ENCODE peak calls at places on chromosomes 1 and 21, in nine cellular contexts. M is stimulated activated CD8-positive, alpha-beta memory T cell treated with anti-CD3 and anti-CD28 coated beads, Interleukin-7, amount 100 ng/mL, for 24 hours; D is AG10803; J is sigmoid colon; K is stimulated activated CD4-positive, alpha-beta T cell treated with anti-CD3 and anti-CD28 coated beads, Interleukin-1b, Interleukin-23, amount 100 ng/mL, for 1 hour; V is NCI-H2029; Q is heart left ventricle; S is HL-60; X is AG08395. W is an unnamed sample.

GRCh38 chr1:66182551-66183178 is 351.3 kb upstream of the SGIP1 start:
- DNase-seq in M (no peak), D (peak), J (peak), K (no peak), V (peak), Q (no peak), S (no peak), X (peak), W (no peak)

GRCh38 chr1:114345930-114346479 is 165.0 kb downstream of the TRIM33 start:
- DNase-seq in M (no peak), D (no peak), J (peak), K (no peak), V (no peak), Q (peak), S (no peak), X (peak), W (no peak)

GRCh38 chr1:55286851-55287602 is 71.9 kb upstream of the USP24 start:
- DNase-seq in M (no peak), D (no peak), J (no peak), K (no peak), V (no peak), Q (no peak), S (no peak), X (no peak), W (no peak)

GRCh38 chr1:14723401-14723800 is 124.9 kb downstream of the KAZN start:
- DNase-seq in M (no peak), D (no peak), J (no peak), K (no peak), V (no peak), Q (no peak), S (no peak), X (no peak), W (no peak)

GRCh38 chr1:33943978-33944377 is 80.1 kb downstream of the HMGB4 start:
- DNase-seq in M (no peak), D (peak), J (peak), K (no peak), V (no peak), Q (no peak), S (no peak), X (peak), W (no peak)

GRCh38 chr1:156912310-156912709 is 8.1 kb upstream of the LRRC71 start:
- DNase-seq in M (no peak), D (no peak), J (no peak), K (no peak), V (no peak), Q (no peak), S (no peak), X (no peak), W (no peak)

GRCh38 chr21:21688877-21689276 is 690.7 kb downstream of the NCAM2 start:
- DNase-seq in M (no peak), D (peak), J (no peak), K (no peak), V (no peak), Q (peak), S (no peak), X (peak), W (no peak)

GRCh38 chr21:46048926-46049889 is 48.7 kb upstream of the COL6A2 start:
- DNase-seq in M (no peak), D (peak), J (peak), K (no peak), V (no peak), Q (peak), S (no peak), X (peak), W (peak)

GRCh38 chr1:202901555-202901954 is 12.6 kb upstream of the RABIF start:
- DNase-seq in M (no peak), D (no peak), J (no peak), K (no peak), V (no peak), Q (no peak), S (no peak), X (no peak), W (no peak)

GRCh38 chr1:121418369-121419049 is 233.7 kb downstream of the SRGAP2C start:
- DNase-seq in M (no peak), D (no peak), J (no peak), K (no peak), V (no peak), Q (no peak), S (no peak), X (no peak), W (no peak)

GRCh38 chr1:205124726-205125125 is 2.9 kb upstream of the RBBP5 start:
- DNase-seq in M (no peak), D (no peak), J (no peak), K (no peak), V (no peak), Q (no peak), S (peak), X (no peak), W (no peak)

GRCh38 chr1:230426246-230427101 is at the start of gene PGBD5:
- DNase-seq in M (peak), D (peak), J (peak), K (no peak), V (peak), Q (peak), S (peak), X (peak), W (no peak)

GRCh38 chr1:186605762-186606350 is 74.4 kb downstream of the PTGS2 start:
- DNase-seq in M (no peak), D (peak), J (peak), K (no peak), V (no peak), Q (no peak), S (peak), X (peak), W (no peak)

GRCh38 chr1:93694833-93695232 is 13.2 kb upstream of the BCAR3 start:
- DNase-seq in M (no peak), D (peak), J (no peak), K (no peak), V (no peak), Q (no peak), S (no peak), X (no peak), W (no peak)

GRCh38 chr1:234987415-234988159 is 141.1 kb downstream of the TOMM20 start:
- DNase-seq in M (no peak), D (peak), J (peak), K (no peak), V (no peak), Q (no peak), S (no peak), X (peak), W (no peak)

GRCh38 chr1:116667577-116668105 is at the start of gene IGSF3:
- DNase-seq in M (peak), D (no peak), J (peak), K (no peak), V (peak), Q (peak), S (peak), X (peak), W (peak)

GRCh38 chr1:229029644-229030235 is 241.2 kb upstream of the RAB4A start:
- DNase-seq in M (no peak), D (peak), J (no peak), K (no peak), V (no peak), Q (no peak), S (no peak), X (peak), W (no peak)

GRCh38 chr1:165897326-165898303 is 70.2 kb downstream of the UCK2 start:
- DNase-seq in M (no peak), D (peak), J (no peak), K (no peak), V (no peak), Q (no peak), S (no peak), X (peak), W (no peak)

GRCh38 chr21:43916691-43917514 is 51.9 kb downstream of the AGPAT3 start:
- DNase-seq in M (peak), D (no peak), J (peak), K (peak), V (no peak), Q (peak), S (no peak), X (no peak), W (no peak)

GRCh38 chr1:36934061-36934460 is 100.3 kb downstream of the GRIK3 start:
- DNase-seq in M (no peak), D (no peak), J (no peak), K (no peak), V (peak), Q (no peak), S (no peak), X (no peak), W (no peak)

GRCh38 chr1:67126111-67126746 is 8.5 kb downstream of the C1orf141 start:
- DNase-seq in M (no peak), D (no peak), J (no peak), K (no peak), V (no peak), Q (no peak), S (no peak), X (peak), W (no peak)

GRCh38 chr21:43793243-43793642 is 3.9 kb downstream of the RRP1 start:
- DNase-seq in M (no peak), D (no peak), J (no peak), K (no peak), V (no peak), Q (no peak), S (no peak), X (no peak), W (no peak)

GRCh38 chr1:197776348-197777082 is 1.2 kb upstream of the DENND1B start:
- DNase-seq in M (no peak), D (peak), J (no peak), K (no peak), V (no peak), Q (no peak), S (peak), X (peak), W (no peak)

GRCh38 chr1:80633947-80634710 is 1166.6 kb upstream of the ADGRL2 start:
- DNase-seq in M (no peak), D (no peak), J (no peak), K (no peak), V (no peak), Q (no peak), S (no peak), X (no peak), W (no peak)

GRCh38 chr1:152035406-152036315 is 1.1 kb downstream of the S100A11 start:
- DNase-seq in M (no peak), D (peak), J (no peak), K (no peak), V (no peak), Q (no peak), S (no peak), X (peak), W (no peak)

GRCh38 chr1:11831945-11832725 is 15.4 kb downstream of the NPPA start:
- DNase-seq in M (no peak), D (peak), J (peak), K (no peak), V (peak), Q (no peak), S (no peak), X (no peak), W (no peak)

GRCh38 chr1:9033363-9033762 is 7.1 kb upstream of the SLC2A7 start:
- DNase-seq in M (no peak), D (no peak), J (no peak), K (no peak), V (no peak), Q (no peak), S (no peak), X (no peak), W (no peak)

GRCh38 chr1:243413431-243414151 is 157.8 kb downstream of the SDCCAG8 start:
- DNase-seq in M (no peak), D (no peak), J (no peak), K (no peak), V (no peak), Q (no peak), S (no peak), X (no peak), W (no peak)

GRCh38 chr1:38403667-38404066 is 357.1 kb upstream of the POU3F1 start:
- DNase-seq in M (no peak), D (no peak), J (no peak), K (no peak), V (no peak), Q (no peak), S (no peak), X (no peak), W (no peak)

GRCh38 chr1:41545996-41546938 is 61.8 kb upstream of the EDN2 start:
- DNase-seq in M (no peak), D (peak), J (peak), K (no peak), V (no peak), Q (no peak), S (no peak), X (peak), W (no peak)